ENCODE peak calls at places on chromosomes 2 and 18, in five cellular contexts. G, X, K, M and C are unnamed samples.

GRCh38 chr2:120182019-120182560 is 41.1 kb downstream of the TMEM185B start:
- DNase-seq in X (no peak), G (peak), M (no peak), K (no peak), C (no peak)

GRCh38 chr2:584863-585823 is 92.1 kb downstream of the TMEM18 start:
- DNase-seq in G (no peak), K (no peak), M (no peak), X (peak), C (no peak)

GRCh38 chr2:154449951-154450658 is 248.4 kb upstream of the KCNJ3 start:
- DNase-seq in X (no peak), M (no peak), G (no peak), K (no peak), C (no peak)

GRCh38 chr2:48306409-48307284 is 223.3 kb upstream of the STON1 start:
- DNase-seq in M (no peak), K (no peak), G (no peak), X (no peak), C (no peak)

GRCh38 chr2:42567389-42567788 is 1.0 kb upstream of the MTA3 start:
- DNase-seq in M (no peak), K (no peak), X (peak), G (no peak), C (no peak)

GRCh38 chr18:47968721-47969120 is 38.3 kb upstream of the SMAD2 start:
- DNase-seq in M (no peak), K (no peak), G (no peak), X (no peak), C (no peak)

GRCh38 chr2:128404709-128405466 is 86.2 kb upstream of the HS6ST1 start:
- DNase-seq in G (no peak), K (peak), M (peak), X (no peak), C (no peak)

GRCh38 chr2:37523861-37524362 is 147.5 kb downstream of the CDC42EP3 start:
- DNase-seq in G (no peak), K (no peak), X (no peak), M (no peak), C (no peak)

GRCh38 chr2:174846941-174847938 is 83.0 kb upstream of the CHRNA1 start:
- DNase-seq in K (no peak), M (no peak), X (peak), G (no peak), C (no peak)

GRCh38 chr18:25866331-25866730 is 224.1 kb downstream of the SS18 start:
- DNase-seq in G (no peak), X (no peak), K (no peak), M (no peak), C (no peak)
- TF ChIP-seq POLR2AphosphoS5 in G (no peak), X (no peak), K (no peak), M (no peak), C (no peak)

DNA sequence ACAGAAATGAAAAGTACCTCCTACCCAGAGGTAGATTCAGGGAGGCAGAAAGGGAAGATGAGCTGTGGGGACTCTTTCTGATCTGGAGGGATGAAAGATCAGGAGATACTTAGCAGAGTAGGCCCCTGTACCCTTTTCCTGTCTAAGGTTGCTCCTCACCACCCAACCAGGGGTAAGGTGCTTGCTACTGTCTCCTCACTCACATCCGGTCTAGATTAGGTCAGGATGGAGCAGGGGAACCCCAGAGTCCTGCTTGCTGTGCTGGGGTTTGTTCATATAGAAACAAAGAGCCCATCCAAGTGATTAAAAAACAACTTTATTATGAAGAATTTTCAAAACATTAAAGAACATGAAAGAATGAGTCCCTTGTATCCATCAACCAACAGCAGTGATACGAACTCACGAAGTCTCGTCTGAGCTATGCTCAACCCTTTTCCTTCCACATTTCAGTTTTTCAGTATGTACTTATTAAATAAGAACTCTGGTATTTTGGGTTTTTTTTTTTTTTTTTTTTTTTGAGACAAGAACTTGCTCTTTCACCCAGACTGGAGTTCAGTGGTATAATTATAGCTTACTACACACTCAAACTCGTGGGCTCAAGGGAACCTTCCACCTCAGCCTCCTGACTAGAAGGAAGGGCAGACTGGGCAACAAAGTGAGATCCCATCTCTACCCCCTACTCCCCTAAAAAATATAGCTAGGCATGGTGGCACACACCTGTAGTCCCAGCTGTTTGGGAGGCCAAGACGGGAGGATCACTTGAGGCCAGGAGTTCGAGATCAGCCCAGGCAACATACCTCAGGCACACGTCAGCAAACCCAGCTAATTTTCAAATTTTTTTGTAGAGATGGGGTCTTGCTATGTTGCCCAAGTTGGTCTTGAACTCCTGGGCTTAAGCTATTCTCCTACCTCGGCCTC is 28.5 kb upstream of the MCFD2 start:
- DNase-seq in X (no peak), G (no peak), K (no peak), M (no peak), C (no peak)
- TF ChIP-seq POLR2AphosphoS5 in X (no peak), G (no peak), K (no peak), M (no peak), C (no peak)

DNA sequence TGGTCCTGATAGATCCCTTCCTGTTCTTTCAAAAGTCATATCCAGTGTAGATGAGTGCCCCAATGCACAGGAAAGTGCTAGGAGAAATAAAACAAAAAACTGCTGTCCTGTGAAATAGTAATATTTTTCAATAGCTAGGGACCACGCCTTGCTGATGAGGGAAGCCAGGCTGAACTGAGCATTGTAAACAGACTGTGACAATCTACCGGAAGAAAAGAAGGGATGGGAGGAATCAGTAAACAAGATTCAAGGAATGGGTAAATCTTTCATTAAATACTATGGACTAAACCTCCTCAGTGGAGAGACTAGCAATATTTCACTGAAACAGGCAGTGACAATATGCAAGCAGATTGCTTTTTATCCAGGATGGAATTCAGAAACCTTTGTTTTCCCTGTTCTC is 644.1 kb downstream of the IRS1 start:
- DNase-seq in G (no peak), M (no peak), K (no peak), X (no peak), C (no peak)
- TF ChIP-seq POLR2AphosphoS5 in G (no peak), M (no peak), K (no peak), X (no peak), C (no peak)

GRCh38 chr2:235960011-235960715 is 208.0 kb downstream of the GBX2 start:
- DNase-seq in G (no peak), M (peak), K (no peak), X (no peak), C (no peak)
- TF ChIP-seq POLR2AphosphoS5 in G (no peak), M (no peak), K (no peak), X (no peak), C (no peak)

GRCh38 chr2:33134086-33134763 is 187.5 kb downstream of the LTBP1 start:
- DNase-seq in M (no peak), X (peak), G (no peak), K (peak), C (peak)
- TF ChIP-seq POLR2AphosphoS5 in M (no peak), X (no peak), G (no peak), K (peak), C (peak)

DNA sequence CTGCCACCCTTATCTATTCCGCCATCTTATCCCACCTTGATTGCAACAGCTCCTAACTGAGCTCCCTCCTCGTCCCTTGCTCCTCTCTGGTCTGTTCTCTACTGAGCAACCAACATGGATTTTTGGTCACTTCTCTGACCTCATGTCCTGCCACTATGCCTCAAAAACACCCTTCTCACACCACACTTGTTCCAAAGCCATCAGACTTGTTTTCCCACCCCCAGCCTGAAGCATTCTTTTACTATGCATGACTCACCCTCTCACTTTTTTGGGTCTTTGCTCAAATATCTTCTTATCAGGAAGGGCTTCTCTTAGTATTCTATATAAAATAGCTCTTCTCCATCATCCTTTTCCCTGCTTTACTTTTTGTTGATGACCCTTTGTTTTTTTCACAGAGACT is 2.7 kb upstream of the FAM237A start:
- DNase-seq in X (no peak), G (no peak), M (no peak), K (no peak), C (no peak)
- TF ChIP-seq POLR2AphosphoS5 in X (no peak), G (no peak), M (no peak), K (no peak), C (no peak)